ENCODE peak calls at places on chromosomes 11 and 22, in eight cellular contexts. One of them, this sample, is unnamed.

GRCh38 chr22:29187831-29188230 is 17.9 kb upstream of the EMID1 start:
- DNase-seq in mammary epithelial cell: no peak
- DNase-seq in GM18507: no peak
- DNase-seq in stimulated activated CD8-positive, alpha-beta memory T cell treated with anti-CD3 and anti-CD28 coated beads, Interleukin-15, amount 100 ng/mL, for 1 hour: no peak
- DNase-seq in stimulated activated CD4-positive, alpha-beta T cell treated with anti-CD3 and anti-CD28 coated beads, Interleukin-15, amount 100 ng/mL, for 48 hours: no peak
- DNase-seq in T-helper 9 cell: no peak
- DNase-seq in brain microvascular endothelial cell: no peak
- DNase-seq in NCI-H1417: no peak
- DNase-seq in this sample: no peak

GRCh38 chr11:41459602-41460405 is at the start of gene LRRC4C:
- DNase-seq in mammary epithelial cell: no peak
- DNase-seq in GM18507: no peak
- DNase-seq in stimulated activated CD8-positive, alpha-beta memory T cell treated with anti-CD3 and anti-CD28 coated beads, Interleukin-15, amount 100 ng/mL, for 1 hour: no peak
- DNase-seq in stimulated activated CD4-positive, alpha-beta T cell treated with anti-CD3 and anti-CD28 coated beads, Interleukin-15, amount 100 ng/mL, for 48 hours: no peak
- DNase-seq in T-helper 9 cell: no peak
- DNase-seq in brain microvascular endothelial cell: no peak
- DNase-seq in NCI-H1417: peak
- DNase-seq in this sample: no peak

GRCh38 chr11:1434941-1435340 is 45.2 kb downstream of the BRSK2 start:
- DNase-seq in mammary epithelial cell: no peak
- DNase-seq in GM18507: no peak
- DNase-seq in stimulated activated CD8-positive, alpha-beta memory T cell treated with anti-CD3 and anti-CD28 coated beads, Interleukin-15, amount 100 ng/mL, for 1 hour: no peak
- DNase-seq in stimulated activated CD4-positive, alpha-beta T cell treated with anti-CD3 and anti-CD28 coated beads, Interleukin-15, amount 100 ng/mL, for 48 hours: no peak
- DNase-seq in T-helper 9 cell: no peak
- DNase-seq in brain microvascular endothelial cell: no peak
- DNase-seq in NCI-H1417: no peak
- DNase-seq in this sample: no peak

GRCh38 chr11:36162282-36162825 is 126.9 kb downstream of the COMMD9 start:
- DNase-seq in mammary epithelial cell: no peak
- DNase-seq in GM18507: no peak
- DNase-seq in stimulated activated CD8-positive, alpha-beta memory T cell treated with anti-CD3 and anti-CD28 coated beads, Interleukin-15, amount 100 ng/mL, for 1 hour: no peak
- DNase-seq in stimulated activated CD4-positive, alpha-beta T cell treated with anti-CD3 and anti-CD28 coated beads, Interleukin-15, amount 100 ng/mL, for 48 hours: no peak
- DNase-seq in T-helper 9 cell: no peak
- DNase-seq in brain microvascular endothelial cell: no peak
- DNase-seq in NCI-H1417: no peak
- DNase-seq in this sample: no peak

GRCh38 chr11:103055174-103055890 is 36.6 kb downstream of the DCUN1D5 start:
- DNase-seq in mammary epithelial cell: peak
- DNase-seq in GM18507: no peak
- DNase-seq in stimulated activated CD8-positive, alpha-beta memory T cell treated with anti-CD3 and anti-CD28 coated beads, Interleukin-15, amount 100 ng/mL, for 1 hour: no peak
- DNase-seq in stimulated activated CD4-positive, alpha-beta T cell treated with anti-CD3 and anti-CD28 coated beads, Interleukin-15, amount 100 ng/mL, for 48 hours: no peak
- DNase-seq in T-helper 9 cell: no peak
- DNase-seq in brain microvascular endothelial cell: peak
- DNase-seq in NCI-H1417: peak
- DNase-seq in this sample: peak

GRCh38 chr11:28674432-28675076 is 566.4 kb downstream of the METTL15 start:
- DNase-seq in mammary epithelial cell: no peak
- DNase-seq in GM18507: no peak
- DNase-seq in stimulated activated CD8-positive, alpha-beta memory T cell treated with anti-CD3 and anti-CD28 coated beads, Interleukin-15, amount 100 ng/mL, for 1 hour: no peak
- DNase-seq in stimulated activated CD4-positive, alpha-beta T cell treated with anti-CD3 and anti-CD28 coated beads, Interleukin-15, amount 100 ng/mL, for 48 hours: no peak
- DNase-seq in T-helper 9 cell: no peak
- DNase-seq in brain microvascular endothelial cell: no peak
- DNase-seq in NCI-H1417: peak
- DNase-seq in this sample: peak

GRCh38 chr11:134762248-134763029 is 350.4 kb upstream of the B3GAT1 start:
- DNase-seq in mammary epithelial cell: no peak
- DNase-seq in GM18507: no peak
- DNase-seq in stimulated activated CD8-positive, alpha-beta memory T cell treated with anti-CD3 and anti-CD28 coated beads, Interleukin-15, amount 100 ng/mL, for 1 hour: no peak
- DNase-seq in stimulated activated CD4-positive, alpha-beta T cell treated with anti-CD3 and anti-CD28 coated beads, Interleukin-15, amount 100 ng/mL, for 48 hours: no peak
- DNase-seq in T-helper 9 cell: no peak
- DNase-seq in brain microvascular endothelial cell: no peak
- DNase-seq in NCI-H1417: no peak
- DNase-seq in this sample: no peak

GRCh38 chr11:75801362-75802021 is 13.5 kb upstream of the UVRAG start:
- DNase-seq in mammary epithelial cell: no peak
- DNase-seq in GM18507: no peak
- DNase-seq in stimulated activated CD8-positive, alpha-beta memory T cell treated with anti-CD3 and anti-CD28 coated beads, Interleukin-15, amount 100 ng/mL, for 1 hour: no peak
- DNase-seq in stimulated activated CD4-positive, alpha-beta T cell treated with anti-CD3 and anti-CD28 coated beads, Interleukin-15, amount 100 ng/mL, for 48 hours: no peak
- DNase-seq in T-helper 9 cell: no peak
- DNase-seq in brain microvascular endothelial cell: no peak
- DNase-seq in NCI-H1417: no peak
- DNase-seq in this sample: no peak

GRCh38 chr11:67644472-67645418 is 5.2 kb upstream of the TBX10 start:
- DNase-seq in mammary epithelial cell: no peak
- DNase-seq in GM18507: no peak
- DNase-seq in stimulated activated CD8-positive, alpha-beta memory T cell treated with anti-CD3 and anti-CD28 coated beads, Interleukin-15, amount 100 ng/mL, for 1 hour: no peak
- DNase-seq in stimulated activated CD4-positive, alpha-beta T cell treated with anti-CD3 and anti-CD28 coated beads, Interleukin-15, amount 100 ng/mL, for 48 hours: no peak
- DNase-seq in T-helper 9 cell: no peak
- DNase-seq in brain microvascular endothelial cell: no peak
- DNase-seq in NCI-H1417: no peak
- DNase-seq in this sample: no peak

GRCh38 chr11:32015435-32015834 is 75.4 kb upstream of the RCN1 start:
- DNase-seq in mammary epithelial cell: no peak
- DNase-seq in GM18507: no peak
- DNase-seq in stimulated activated CD8-positive, alpha-beta memory T cell treated with anti-CD3 and anti-CD28 coated beads, Interleukin-15, amount 100 ng/mL, for 1 hour: no peak
- DNase-seq in stimulated activated CD4-positive, alpha-beta T cell treated with anti-CD3 and anti-CD28 coated beads, Interleukin-15, amount 100 ng/mL, for 48 hours: no peak
- DNase-seq in T-helper 9 cell: no peak
- DNase-seq in brain microvascular endothelial cell: no peak
- DNase-seq in NCI-H1417: peak
- DNase-seq in this sample: no peak

GRCh38 chr11:445765-446588 is 4.1 kb upstream of the PTDSS2 start:
- DNase-seq in mammary epithelial cell: no peak
- DNase-seq in GM18507: no peak
- DNase-seq in stimulated activated CD8-positive, alpha-beta memory T cell treated with anti-CD3 and anti-CD28 coated beads, Interleukin-15, amount 100 ng/mL, for 1 hour: no peak
- DNase-seq in stimulated activated CD4-positive, alpha-beta T cell treated with anti-CD3 and anti-CD28 coated beads, Interleukin-15, amount 100 ng/mL, for 48 hours: no peak
- DNase-seq in T-helper 9 cell: no peak
- DNase-seq in brain microvascular endothelial cell: no peak
- DNase-seq in NCI-H1417: no peak
- DNase-seq in this sample: no peak

GRCh38 chr22:42381152-42381551 is 51.1 kb downstream of the NFAM1 start:
- DNase-seq in mammary epithelial cell: no peak
- DNase-seq in GM18507: no peak
- DNase-seq in stimulated activated CD8-positive, alpha-beta memory T cell treated with anti-CD3 and anti-CD28 coated beads, Interleukin-15, amount 100 ng/mL, for 1 hour: no peak
- DNase-seq in stimulated activated CD4-positive, alpha-beta T cell treated with anti-CD3 and anti-CD28 coated beads, Interleukin-15, amount 100 ng/mL, for 48 hours: no peak
- DNase-seq in T-helper 9 cell: no peak
- DNase-seq in brain microvascular endothelial cell: no peak
- DNase-seq in NCI-H1417: no peak
- DNase-seq in this sample: no peak

GRCh38 chr11:128548655-128549255 is 38.6 kb downstream of the ETS1 start:
- DNase-seq in mammary epithelial cell: no peak
- DNase-seq in GM18507: no peak
- DNase-seq in stimulated activated CD8-positive, alpha-beta memory T cell treated with anti-CD3 and anti-CD28 coated beads, Interleukin-15, amount 100 ng/mL, for 1 hour: no peak
- DNase-seq in stimulated activated CD4-positive, alpha-beta T cell treated with anti-CD3 and anti-CD28 coated beads, Interleukin-15, amount 100 ng/mL, for 48 hours: no peak
- DNase-seq in T-helper 9 cell: peak
- DNase-seq in brain microvascular endothelial cell: no peak
- DNase-seq in NCI-H1417: no peak
- DNase-seq in this sample: no peak

GRCh38 chr11:111540114-111540920 is at the start of gene LAYN:
- DNase-seq in mammary epithelial cell: no peak
- DNase-seq in GM18507: no peak
- DNase-seq in stimulated activated CD8-positive, alpha-beta memory T cell treated with anti-CD3 and anti-CD28 coated beads, Interleukin-15, amount 100 ng/mL, for 1 hour: no peak
- DNase-seq in stimulated activated CD4-positive, alpha-beta T cell treated with anti-CD3 and anti-CD28 coated beads, Interleukin-15, amount 100 ng/mL, for 48 hours: no peak
- DNase-seq in T-helper 9 cell: no peak
- DNase-seq in brain microvascular endothelial cell: peak
- DNase-seq in NCI-H1417: peak
- DNase-seq in this sample: peak

GRCh38 chr11:12800032-12800671 is 125.9 kb downstream of the TEAD1 start:
- DNase-seq in mammary epithelial cell: peak
- DNase-seq in GM18507: no peak
- DNase-seq in stimulated activated CD8-positive, alpha-beta memory T cell treated with anti-CD3 and anti-CD28 coated beads, Interleukin-15, amount 100 ng/mL, for 1 hour: no peak
- DNase-seq in stimulated activated CD4-positive, alpha-beta T cell treated with anti-CD3 and anti-CD28 coated beads, Interleukin-15, amount 100 ng/mL, for 48 hours: no peak
- DNase-seq in T-helper 9 cell: no peak
- DNase-seq in brain microvascular endothelial cell: peak
- DNase-seq in NCI-H1417: peak
- DNase-seq in this sample: peak

GRCh38 chr22:41681616-41682015 is 7.1 kb downstream of the SNU13 start:
- DNase-seq in mammary epithelial cell: no peak
- DNase-seq in GM18507: no peak
- DNase-seq in stimulated activated CD8-positive, alpha-beta memory T cell treated with anti-CD3 and anti-CD28 coated beads, Interleukin-15, amount 100 ng/mL, for 1 hour: no peak
- DNase-seq in stimulated activated CD4-positive, alpha-beta T cell treated with anti-CD3 and anti-CD28 coated beads, Interleukin-15, amount 100 ng/mL, for 48 hours: no peak
- DNase-seq in T-helper 9 cell: no peak
- DNase-seq in brain microvascular endothelial cell: peak
- DNase-seq in NCI-H1417: no peak
- DNase-seq in this sample: no peak

GRCh38 chr22:46183733-46184132 is 33.4 kb downstream of the PPARA start:
- DNase-seq in mammary epithelial cell: no peak
- DNase-seq in GM18507: no peak
- DNase-seq in stimulated activated CD8-positive, alpha-beta memory T cell treated with anti-CD3 and anti-CD28 coated beads, Interleukin-15, amount 100 ng/mL, for 1 hour: no peak
- DNase-seq in stimulated activated CD4-positive, alpha-beta T cell treated with anti-CD3 and anti-CD28 coated beads, Interleukin-15, amount 100 ng/mL, for 48 hours: no peak
- DNase-seq in T-helper 9 cell: no peak
- DNase-seq in brain microvascular endothelial cell: no peak
- DNase-seq in NCI-H1417: no peak
- DNase-seq in this sample: no peak

GRCh38 chr11:65522640-65523322 is 2.1 kb upstream of the SCYL1 start:
- DNase-seq in mammary epithelial cell: no peak
- DNase-seq in GM18507: no peak
- DNase-seq in stimulated activated CD8-positive, alpha-beta memory T cell treated with anti-CD3 and anti-CD28 coated beads, Interleukin-15, amount 100 ng/mL, for 1 hour: no peak
- DNase-seq in stimulated activated CD4-positive, alpha-beta T cell treated with anti-CD3 and anti-CD28 coated beads, Interleukin-15, amount 100 ng/mL, for 48 hours: no peak
- DNase-seq in T-helper 9 cell: no peak
- DNase-seq in brain microvascular endothelial cell: no peak
- DNase-seq in NCI-H1417: no peak
- DNase-seq in this sample: no peak

GRCh38 chr11:96614846-96615245 is 225.0 kb downstream of the JRKL start:
- DNase-seq in mammary epithelial cell: no peak
- DNase-seq in GM18507: no peak
- DNase-seq in stimulated activated CD8-positive, alpha-beta memory T cell treated with anti-CD3 and anti-CD28 coated beads, Interleukin-15, amount 100 ng/mL, for 1 hour: no peak
- DNase-seq in stimulated activated CD4-positive, alpha-beta T cell treated with anti-CD3 and anti-CD28 coated beads, Interleukin-15, amount 100 ng/mL, for 48 hours: no peak
- DNase-seq in T-helper 9 cell: no peak
- DNase-seq in brain microvascular endothelial cell: no peak
- DNase-seq in NCI-H1417: peak
- DNase-seq in this sample: no peak

GRCh38 chr11:36304349-36304748 is 8.3 kb downstream of the PRR5L start:
- DNase-seq in mammary epithelial cell: no peak
- DNase-seq in GM18507: no peak
- DNase-seq in stimulated activated CD8-positive, alpha-beta memory T cell treated with anti-CD3 and anti-CD28 coated beads, Interleukin-15, amount 100 ng/mL, for 1 hour: no peak
- DNase-seq in stimulated activated CD4-positive, alpha-beta T cell treated with anti-CD3 and anti-CD28 coated beads, Interleukin-15, amount 100 ng/mL, for 48 hours: no peak
- DNase-seq in T-helper 9 cell: no peak
- DNase-seq in brain microvascular endothelial cell: no peak
- DNase-seq in NCI-H1417: no peak
- DNase-seq in this sample: no peak

GRCh38 chr11:5204787-5205186 is 4.3 kb upstream of the OR51V1 start:
- DNase-seq in mammary epithelial cell: peak
- DNase-seq in GM18507: peak
- DNase-seq in stimulated activated CD8-positive, alpha-beta memory T cell treated with anti-CD3 and anti-CD28 coated beads, Interleukin-15, amount 100 ng/mL, for 1 hour: no peak
- DNase-seq in stimulated activated CD4-positive, alpha-beta T cell treated with anti-CD3 and anti-CD28 coated beads, Interleukin-15, amount 100 ng/mL, for 48 hours: no peak
- DNase-seq in T-helper 9 cell: no peak
- DNase-seq in brain microvascular endothelial cell: peak
- DNase-seq in NCI-H1417: peak
- DNase-seq in this sample: peak

GRCh38 chr11:113147249-113147648 is 167.1 kb upstream of the TTC12 start:
- DNase-seq in mammary epithelial cell: no peak
- DNase-seq in GM18507: no peak
- DNase-seq in stimulated activated CD8-positive, alpha-beta memory T cell treated with anti-CD3 and anti-CD28 coated beads, Interleukin-15, amount 100 ng/mL, for 1 hour: no peak
- DNase-seq in stimulated activated CD4-positive, alpha-beta T cell treated with anti-CD3 and anti-CD28 coated beads, Interleukin-15, amount 100 ng/mL, for 48 hours: no peak
- DNase-seq in T-helper 9 cell: no peak
- DNase-seq in brain microvascular endothelial cell: no peak
- DNase-seq in NCI-H1417: peak
- DNase-seq in this sample: no peak

GRCh38 chr22:19749876-19750275 is 10.7 kb upstream of the TBX1 start:
- DNase-seq in mammary epithelial cell: no peak
- DNase-seq in GM18507: no peak
- DNase-seq in stimulated activated CD8-positive, alpha-beta memory T cell treated with anti-CD3 and anti-CD28 coated beads, Interleukin-15, amount 100 ng/mL, for 1 hour: no peak
- DNase-seq in stimulated activated CD4-positive, alpha-beta T cell treated with anti-CD3 and anti-CD28 coated beads, Interleukin-15, amount 100 ng/mL, for 48 hours: no peak
- DNase-seq in T-helper 9 cell: no peak
- DNase-seq in brain microvascular endothelial cell: no peak
- DNase-seq in NCI-H1417: no peak
- DNase-seq in this sample: no peak

GRCh38 chr11:46279393-46280099 is 2.1 kb downstream of the CREB3L1 start:
- DNase-seq in mammary epithelial cell: no peak
- DNase-seq in GM18507: no peak
- DNase-seq in stimulated activated CD8-positive, alpha-beta memory T cell treated with anti-CD3 and anti-CD28 coated beads, Interleukin-15, amount 100 ng/mL, for 1 hour: no peak
- DNase-seq in stimulated activated CD4-positive, alpha-beta T cell treated with anti-CD3 and anti-CD28 coated beads, Interleukin-15, amount 100 ng/mL, for 48 hours: no peak
- DNase-seq in T-helper 9 cell: no peak
- DNase-seq in brain microvascular endothelial cell: peak
- DNase-seq in NCI-H1417: no peak
- DNase-seq in this sample: peak

GRCh38 chr22:45295492-45295891 is 10.7 kb downstream of the UPK3A start:
- DNase-seq in mammary epithelial cell: no peak
- DNase-seq in GM18507: no peak
- DNase-seq in stimulated activated CD8-positive, alpha-beta memory T cell treated with anti-CD3 and anti-CD28 coated beads, Interleukin-15, amount 100 ng/mL, for 1 hour: no peak
- DNase-seq in stimulated activated CD4-positive, alpha-beta T cell treated with anti-CD3 and anti-CD28 coated beads, Interleukin-15, amount 100 ng/mL, for 48 hours: no peak
- DNase-seq in T-helper 9 cell: no peak
- DNase-seq in brain microvascular endothelial cell: no peak
- DNase-seq in NCI-H1417: no peak
- DNase-seq in this sample: no peak

GRCh38 chr22:36258750-36259619 is 6.1 kb downstream of the APOL1 start:
- DNase-seq in mammary epithelial cell: no peak
- DNase-seq in GM18507: no peak
- DNase-seq in stimulated activated CD8-positive, alpha-beta memory T cell treated with anti-CD3 and anti-CD28 coated beads, Interleukin-15, amount 100 ng/mL, for 1 hour: no peak
- DNase-seq in stimulated activated CD4-positive, alpha-beta T cell treated with anti-CD3 and anti-CD28 coated beads, Interleukin-15, amount 100 ng/mL, for 48 hours: no peak
- DNase-seq in T-helper 9 cell: no peak
- DNase-seq in brain microvascular endothelial cell: no peak
- DNase-seq in NCI-H1417: peak
- DNase-seq in this sample: peak

GRCh38 chr11:60987577-60988277 is 16.2 kb downstream of the CD6 start:
- DNase-seq in mammary epithelial cell: no peak
- DNase-seq in GM18507: no peak
- DNase-seq in stimulated activated CD8-positive, alpha-beta memory T cell treated with anti-CD3 and anti-CD28 coated beads, Interleukin-15, amount 100 ng/mL, for 1 hour: no peak
- DNase-seq in stimulated activated CD4-positive, alpha-beta T cell treated with anti-CD3 and anti-CD28 coated beads, Interleukin-15, amount 100 ng/mL, for 48 hours: peak
- DNase-seq in T-helper 9 cell: peak
- DNase-seq in brain microvascular endothelial cell: no peak
- DNase-seq in NCI-H1417: no peak
- DNase-seq in this sample: no peak

GRCh38 chr22:48926663-48927062 is 901.0 kb downstream of the BRD1 start:
- DNase-seq in mammary epithelial cell: no peak
- DNase-seq in GM18507: no peak
- DNase-seq in stimulated activated CD8-positive, alpha-beta memory T cell treated with anti-CD3 and anti-CD28 coated beads, Interleukin-15, amount 100 ng/mL, for 1 hour: no peak
- DNase-seq in stimulated activated CD4-positive, alpha-beta T cell treated with anti-CD3 and anti-CD28 coated beads, Interleukin-15, amount 100 ng/mL, for 48 hours: no peak
- DNase-seq in T-helper 9 cell: no peak
- DNase-seq in brain microvascular endothelial cell: no peak
- DNase-seq in NCI-H1417: no peak
- DNase-seq in this sample: no peak

GRCh38 chr22:46432164-46433068 is 96.9 kb downstream of the TRMU start:
- DNase-seq in mammary epithelial cell: no peak
- DNase-seq in GM18507: peak
- DNase-seq in stimulated activated CD8-positive, alpha-beta memory T cell treated with anti-CD3 and anti-CD28 coated beads, Interleukin-15, amount 100 ng/mL, for 1 hour: no peak
- DNase-seq in stimulated activated CD4-positive, alpha-beta T cell treated with anti-CD3 and anti-CD28 coated beads, Interleukin-15, amount 100 ng/mL, for 48 hours: no peak
- DNase-seq in T-helper 9 cell: no peak
- DNase-seq in brain microvascular endothelial cell: no peak
- DNase-seq in NCI-H1417: no peak
- DNase-seq in this sample: no peak

GRCh38 chr11:36313750-36314500 is 17.8 kb downstream of the PRR5L start:
- DNase-seq in mammary epithelial cell: no peak
- DNase-seq in GM18507: no peak
- DNase-seq in stimulated activated CD8-positive, alpha-beta memory T cell treated with anti-CD3 and anti-CD28 coated beads, Interleukin-15, amount 100 ng/mL, for 1 hour: no peak
- DNase-seq in stimulated activated CD4-positive, alpha-beta T cell treated with anti-CD3 and anti-CD28 coated beads, Interleukin-15, amount 100 ng/mL, for 48 hours: no peak
- DNase-seq in T-helper 9 cell: no peak
- DNase-seq in brain microvascular endothelial cell: no peak
- DNase-seq in NCI-H1417: no peak
- DNase-seq in this sample: no peak

GRCh38 chr11:129620705-129621104 is 194.9 kb upstream of the TMEM45B start:
- DNase-seq in mammary epithelial cell: peak
- DNase-seq in GM18507: no peak
- DNase-seq in stimulated activated CD8-positive, alpha-beta memory T cell treated with anti-CD3 and anti-CD28 coated beads, Interleukin-15, amount 100 ng/mL, for 1 hour: no peak
- DNase-seq in stimulated activated CD4-positive, alpha-beta T cell treated with anti-CD3 and anti-CD28 coated beads, Interleukin-15, amount 100 ng/mL, for 48 hours: no peak
- DNase-seq in T-helper 9 cell: no peak
- DNase-seq in brain microvascular endothelial cell: no peak
- DNase-seq in NCI-H1417: peak
- DNase-seq in this sample: peak

GRCh38 chr11:93541884-93542752 is 1.1 kb downstream of the SMCO4 start:
- DNase-seq in mammary epithelial cell: peak
- DNase-seq in GM18507: no peak
- DNase-seq in stimulated activated CD8-positive, alpha-beta memory T cell treated with anti-CD3 and anti-CD28 coated beads, Interleukin-15, amount 100 ng/mL, for 1 hour: no peak
- DNase-seq in stimulated activated CD4-positive, alpha-beta T cell treated with anti-CD3 and anti-CD28 coated beads, Interleukin-15, amount 100 ng/mL, for 48 hours: no peak
- DNase-seq in T-helper 9 cell: peak
- DNase-seq in brain microvascular endothelial cell: peak
- DNase-seq in NCI-H1417: peak
- DNase-seq in this sample: peak

GRCh38 chr11:108324587-108324986 is 101.7 kb downstream of the ATM start:
- DNase-seq in mammary epithelial cell: peak
- DNase-seq in GM18507: no peak
- DNase-seq in stimulated activated CD8-positive, alpha-beta memory T cell treated with anti-CD3 and anti-CD28 coated beads, Interleukin-15, amount 100 ng/mL, for 1 hour: no peak
- DNase-seq in stimulated activated CD4-positive, alpha-beta T cell treated with anti-CD3 and anti-CD28 coated beads, Interleukin-15, amount 100 ng/mL, for 48 hours: no peak
- DNase-seq in T-helper 9 cell: no peak
- DNase-seq in brain microvascular endothelial cell: no peak
- DNase-seq in NCI-H1417: peak
- DNase-seq in this sample: peak

GRCh38 chr11:72904016-72904415 is 89.8 kb downstream of the ATG16L2 start:
- DNase-seq in mammary epithelial cell: no peak
- DNase-seq in GM18507: no peak
- DNase-seq in stimulated activated CD8-positive, alpha-beta memory T cell treated with anti-CD3 and anti-CD28 coated beads, Interleukin-15, amount 100 ng/mL, for 1 hour: no peak
- DNase-seq in stimulated activated CD4-positive, alpha-beta T cell treated with anti-CD3 and anti-CD28 coated beads, Interleukin-15, amount 100 ng/mL, for 48 hours: no peak
- DNase-seq in T-helper 9 cell: no peak
- DNase-seq in brain microvascular endothelial cell: no peak
- DNase-seq in NCI-H1417: no peak
- DNase-seq in this sample: no peak

This sample was measured in astrocyte of the spinal cord.